ENCODE peak calls at places on chromosomes 5 and 9, in five cellular contexts. N, P, J, E and L are unnamed samples.

GRCh38 chr9:95167998-95168397 is 149.5 kb downstream of the FANCC start:
- DNase-seq in J (peak; percentile 95), P (peak; percentile 76), E (no peak), N (peak; percentile 85), L (peak; percentile 89)

GRCh38 chr5:125699860-125700259 is 723.3 kb upstream of the GRAMD2B start:
- DNase-seq in P (no peak), J (no peak), N (peak; percentile 13), E (no peak), L (no peak)

GRCh38 chr9:91486699-91487497 is 63.3 kb upstream of the NFIL3 start:
- DNase-seq in J (peak; percentile 66), P (no peak), E (no peak), N (no peak), L (no peak)

GRCh38 chr5:57316798-57317327 is 143.0 kb downstream of the GPBP1 start:
- DNase-seq in J (peak; percentile 100), N (no peak), P (no peak), E (no peak), L (peak; percentile 99)

GRCh38 chr9:14097215-14097614 is 216.7 kb downstream of the NFIB start:
- DNase-seq in N (no peak), E (no peak), P (no peak), J (peak; percentile 84), L (no peak)

GRCh38 chr9:92122792-92123191 is 7.6 kb upstream of the SPTLC1 start:
- DNase-seq in N (no peak), E (no peak), P (no peak), J (no peak), L (no peak)

GRCh38 chr9:33676746-33677505 is 118.4 kb upstream of the PRSS3 start:
- DNase-seq in E (peak; percentile 75), P (no peak), J (no peak), N (peak; percentile 76), L (no peak)

GRCh38 chr5:25544652-25545249 is 900.0 kb upstream of the CDH10 start:
- DNase-seq in E (no peak), J (no peak), P (no peak), N (peak; percentile 73), L (no peak)

GRCh38 chr9:130658893-130659698 is 5.3 kb upstream of the PRDM12 start:
- DNase-seq in N (peak; percentile 21), J (no peak), P (no peak), E (no peak), L (no peak)

GRCh38 chr5:76489877-76490688 is 87.0 kb downstream of the IQGAP2 start:
- DNase-seq in E (no peak), P (no peak), J (no peak), N (peak; percentile 35), L (no peak)

GRCh38 chr5:172950176-172950965 is 8.9 kb upstream of the RPL26L1 start:
- DNase-seq in N (no peak), J (no peak), P (no peak), E (peak; percentile 64), L (no peak)

GRCh38 chr9:78296893-78297671 is at the start of gene PSAT1:
- DNase-seq in N (peak; percentile 97), J (peak; percentile 95), E (peak; percentile 94), P (peak; percentile 73), L (peak; percentile 96)

GRCh38 chr9:78296208-78296892 is 575 bp upstream of the PSAT1 start:
- DNase-seq in N (peak; percentile 75), E (peak; percentile 77), P (no peak), J (no peak), L (no peak)

GRCh38 chr9:78300209-78300608 is 3.3 kb downstream of the PSAT1 start:
- DNase-seq in J (no peak), N (no peak), E (no peak), P (no peak), L (no peak)

GRCh38 chr9:78297672-78297961 is 692 bp downstream of the PSAT1 start:
- DNase-seq in E (no peak), P (peak; percentile 5), N (no peak), J (peak; percentile 28), L (no peak)

GRCh38 chr9:78298046-78298511 is 1.2 kb downstream of the PSAT1 start:
- DNase-seq in P (no peak), J (no peak), N (peak; percentile 63), E (no peak), L (no peak)
- H3K4me3 ChIP-seq in P (peak overlapping the region; percentile 66), J (peak overlapping the region; percentile 88), N (peak overlapping the region; percentile 82), E (no peak overlapping the region), L (peak overlapping the region; percentile 99)

GRCh38 chr5:68962632-68963484 is 131.0 kb upstream of the SLC30A5 start:
- DNase-seq in N (peak; percentile 78), E (peak; percentile 80), P (no peak), J (peak; percentile 60), L (peak; percentile 3)
- H3K4me3 ChIP-seq in N (no peak overlapping the region), E (no peak overlapping the region), P (no peak overlapping the region), J (no peak overlapping the region), L (no peak overlapping the region)

GRCh38 chr5:126806-127205 is 34.8 kb downstream of the PLEKHG4B start:
- DNase-seq in J (no peak), N (no peak), E (no peak), P (no peak), L (no peak)

GRCh38 chr5:128446-128845 is 36.5 kb downstream of the PLEKHG4B start:
- DNase-seq in J (no peak), E (no peak), N (no peak), P (no peak), L (no peak)

GRCh38 chr5:129148-129547 is 37.2 kb downstream of the PLEKHG4B start:
- DNase-seq in N (no peak), J (no peak), E (no peak), P (no peak), L (no peak)

GRCh38 chr5:129820-130219 is 37.9 kb downstream of the PLEKHG4B start:
- DNase-seq in J (peak; percentile 58), N (no peak), P (no peak), E (no peak), L (peak; percentile 60)

DNA sequence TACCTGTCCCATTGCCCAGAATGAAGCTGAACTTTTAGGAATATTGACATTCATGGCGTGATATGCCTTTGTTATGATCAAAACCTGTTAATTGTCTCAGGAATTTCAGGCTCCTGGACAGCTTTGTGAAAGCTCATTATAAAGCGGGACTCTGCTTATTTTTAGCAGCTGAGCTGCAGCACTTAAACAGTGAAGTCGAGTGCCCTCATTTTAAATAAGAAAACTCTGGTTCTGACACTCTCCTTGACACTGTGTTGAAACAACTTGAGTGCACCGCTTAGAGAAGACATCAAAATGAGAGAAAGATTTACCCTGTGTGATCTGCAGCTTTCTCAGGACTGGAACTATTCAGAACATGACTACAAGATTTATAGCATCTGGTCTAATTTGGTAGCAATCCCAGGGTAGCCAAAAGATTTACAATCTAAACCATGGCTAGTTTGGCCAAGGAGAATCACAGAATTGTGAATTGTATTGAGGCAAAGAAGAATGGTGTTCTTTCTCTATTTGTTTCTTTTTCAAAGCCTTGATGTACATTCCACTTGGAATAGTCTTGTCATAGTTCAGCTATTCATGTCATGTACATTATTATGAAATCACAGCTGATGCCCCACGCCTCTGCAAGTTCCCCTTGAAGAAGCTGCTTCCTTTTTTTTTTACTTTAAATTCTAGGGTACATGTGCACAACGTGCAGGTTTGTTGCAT is 38.7 kb downstream of the PLEKHG4B start:
- DNase-seq in J (peak; percentile 32), P (no peak), E (no peak), N (no peak), L (peak; percentile 33)
- H3K4me3 ChIP-seq in J (no peak overlapping the region), P (no peak overlapping the region), E (no peak overlapping the region), N (no peak overlapping the region), L (no peak overlapping the region)

GRCh38 chr9:70324963-70325362 is 66.2 kb downstream of the SMC5 start:
- DNase-seq in N (no peak), E (no peak), P (peak; percentile 11), J (no peak), L (peak; percentile 30)
- H3K4me3 ChIP-seq in N (no peak overlapping the region), E (no peak overlapping the region), P (no peak overlapping the region), J (no peak overlapping the region), L (no peak overlapping the region)